ENCODE peak calls at places on chromosomes 7 and 10, in seven cellular contexts. One of them, this sample, is unnamed.

GRCh38 chr10:88149906-88150305 is 286.5 kb downstream of the PTEN start:
- DNase-seq in LoVo: no peak
- DNase-seq in choroid plexus epithelial cell: no peak
- DNase-seq in iris pigment epithelial cell: no peak
- DNase-seq in HCEC 1CT: peak
- DNase-seq in Right ventricle myocardium inferior: no peak
- DNase-seq in kidney tubule cell: peak
- DNase-seq in this sample: no peak

GRCh38 chr7:101436857-101437576 is 74.3 kb downstream of the COL26A1 start:
- DNase-seq in iris pigment epithelial cell: no peak
- DNase-seq in choroid plexus epithelial cell: no peak
- DNase-seq in HCEC 1CT: no peak
- DNase-seq in LoVo: no peak
- DNase-seq in kidney tubule cell: no peak
- DNase-seq in Right ventricle myocardium inferior: no peak
- DNase-seq in this sample: no peak

GRCh38 chr7:133853706-133854276 is 273.3 kb upstream of the LRGUK start:
- DNase-seq in iris pigment epithelial cell: peak
- DNase-seq in choroid plexus epithelial cell: peak
- DNase-seq in HCEC 1CT: peak
- DNase-seq in LoVo: peak
- DNase-seq in Right ventricle myocardium inferior: no peak
- DNase-seq in kidney tubule cell: peak
- DNase-seq in this sample: peak

GRCh38 chr10:28400176-28400575 is 97.3 kb upstream of the MPP7 start:
- DNase-seq in choroid plexus epithelial cell: no peak
- DNase-seq in HCEC 1CT: no peak
- DNase-seq in iris pigment epithelial cell: no peak
- DNase-seq in LoVo: peak
- DNase-seq in kidney tubule cell: no peak
- DNase-seq in Right ventricle myocardium inferior: no peak
- DNase-seq in this sample: no peak

GRCh38 chr10:74888947-74889661 is 62.7 kb downstream of the KAT6B start:
- DNase-seq in Right ventricle myocardium inferior: no peak
- DNase-seq in LoVo: peak
- DNase-seq in kidney tubule cell: peak
- DNase-seq in HCEC 1CT: peak
- DNase-seq in choroid plexus epithelial cell: no peak
- DNase-seq in iris pigment epithelial cell: no peak
- DNase-seq in this sample: peak

GRCh38 chr10:78290131-78290750 is 256.6 kb downstream of the RPS24 start:
- DNase-seq in choroid plexus epithelial cell: no peak
- DNase-seq in LoVo: no peak
- DNase-seq in iris pigment epithelial cell: no peak
- DNase-seq in Right ventricle myocardium inferior: no peak
- DNase-seq in HCEC 1CT: no peak
- DNase-seq in kidney tubule cell: no peak
- DNase-seq in this sample: no peak

GRCh38 chr10:1540144-1540543 is 197.2 kb downstream of the ADARB2 start:
- DNase-seq in LoVo: no peak
- DNase-seq in choroid plexus epithelial cell: no peak
- DNase-seq in kidney tubule cell: no peak
- DNase-seq in iris pigment epithelial cell: no peak
- DNase-seq in Right ventricle myocardium inferior: no peak
- DNase-seq in HCEC 1CT: no peak
- DNase-seq in this sample: no peak

GRCh38 chr10:70996549-70996948 is 108.2 kb upstream of the PCBD1 start:
- DNase-seq in kidney tubule cell: no peak
- DNase-seq in LoVo: no peak
- DNase-seq in HCEC 1CT: no peak
- DNase-seq in choroid plexus epithelial cell: no peak
- DNase-seq in iris pigment epithelial cell: no peak
- DNase-seq in Right ventricle myocardium inferior: no peak
- DNase-seq in this sample: no peak

GRCh38 chr7:50266893-50267386 is 37.6 kb upstream of the IKZF1 start:
- DNase-seq in HCEC 1CT: no peak
- DNase-seq in LoVo: no peak
- DNase-seq in Right ventricle myocardium inferior: no peak
- DNase-seq in iris pigment epithelial cell: no peak
- DNase-seq in kidney tubule cell: no peak
- DNase-seq in choroid plexus epithelial cell: no peak
- DNase-seq in this sample: no peak

GRCh38 chr7:159020987-159021386 is 123.7 kb downstream of the VIPR2 start:
- DNase-seq in iris pigment epithelial cell: no peak
- DNase-seq in HCEC 1CT: no peak
- DNase-seq in Right ventricle myocardium inferior: no peak
- DNase-seq in LoVo: no peak
- DNase-seq in choroid plexus epithelial cell: no peak
- DNase-seq in kidney tubule cell: no peak
- DNase-seq in this sample: no peak

GRCh38 chr7:35280854-35281253 is 27.0 kb upstream of the TBX20 start:
- DNase-seq in Right ventricle myocardium inferior: no peak
- DNase-seq in iris pigment epithelial cell: no peak
- DNase-seq in HCEC 1CT: no peak
- DNase-seq in LoVo: no peak
- DNase-seq in choroid plexus epithelial cell: no peak
- DNase-seq in kidney tubule cell: no peak
- DNase-seq in this sample: no peak

GRCh38 chr10:103053659-103054581 is 135.8 kb downstream of the CNNM2 start:
- DNase-seq in LoVo: no peak
- DNase-seq in iris pigment epithelial cell: peak
- DNase-seq in HCEC 1CT: peak
- DNase-seq in kidney tubule cell: peak
- DNase-seq in Right ventricle myocardium inferior: peak
- DNase-seq in choroid plexus epithelial cell: peak
- DNase-seq in this sample: peak

GRCh38 chr7:23863209-23863798 is 153.3 kb downstream of the STK31 start:
- DNase-seq in kidney tubule cell: peak
- DNase-seq in LoVo: peak
- DNase-seq in Right ventricle myocardium inferior: no peak
- DNase-seq in choroid plexus epithelial cell: peak
- DNase-seq in HCEC 1CT: peak
- DNase-seq in iris pigment epithelial cell: peak
- DNase-seq in this sample: peak